ENCODE peak calls at places on chromosomes 16 and 17, in seven cellular contexts. A is anterior cingulate cortex; N is endothelial cell; I is NCI-H187 treated with DMSO at 0.1 percent for 48 hours; C is effector CD4-positive, alpha-beta T cell; W is H7; H is HFF-Myc. Y is an unnamed sample.

GRCh38 chr17:50562266-50563094 is 2.0 kb downstream of the CACNA1G start:
- DNase-seq in C (no peak), I (no peak), W (no peak), N (no peak), A (no peak), H (no peak), Y (no peak)

GRCh38 chr16:69143116-69143515 is 10.7 kb downstream of the UTP4 start:
- DNase-seq in N (peak; percentile 15), C (no peak), H (no peak), A (no peak), I (no peak), W (no peak), Y (no peak)

GRCh38 chr16:28845173-28846079 is 722 bp downstream of the TUFM start:
- DNase-seq in A (no peak), N (no peak), I (no peak), H (no peak), C (no peak), W (peak; percentile 69), Y (peak; percentile 61)

GRCh38 chr16:19294156-19294649 is 8.7 kb downstream of the CLEC19A start:
- DNase-seq in A (peak; percentile 9), I (no peak), H (no peak), C (no peak), N (peak; percentile 8), W (no peak), Y (no peak)

GRCh38 chr16:1330931-1331711 is 2.3 kb upstream of the BAIAP3 start:
- DNase-seq in I (no peak), W (no peak), A (no peak), H (no peak), C (no peak), N (no peak), Y (no peak)

GRCh38 chr17:75024686-75025397 is 12.4 kb downstream of the MRPL58 start:
- DNase-seq in H (no peak), W (no peak), I (no peak), C (no peak), N (no peak), A (no peak), Y (no peak)

GRCh38 chr17:30905742-30906100 is 317 bp downstream of the TEFM start:
- DNase-seq in I (no peak), H (no peak), A (no peak), N (peak; percentile 24), W (peak; percentile 40), C (no peak), Y (no peak)

GRCh38 chr16:30068333-30068732 is 2.8 kb downstream of the ALDOA start:
- DNase-seq in W (no peak), N (no peak), H (no peak), C (no peak), I (no peak), A (no peak), Y (no peak)

GRCh38 chr17:14282700-14283099 is 18.2 kb upstream of the HS3ST3B1 start:
- DNase-seq in A (no peak), C (no peak), W (no peak), I (peak; percentile 40), N (no peak), H (no peak), Y (no peak)

GRCh38 chr17:79935197-79935844 is 96.1 kb upstream of the CBX4 start:
- DNase-seq in C (no peak), H (no peak), I (no peak), N (no peak), W (no peak), A (no peak), Y (no peak)

GRCh38 chr16:64238576-64238975 is 883.3 kb downstream of the CDH11 start:
- DNase-seq in I (no peak), A (no peak), H (no peak), N (no peak), W (no peak), C (no peak), Y (no peak)

GRCh38 chr16:1784977-1785845 is 2.5 kb downstream of the NUBP2 start:
- DNase-seq in W (peak; percentile 34), N (peak; percentile 2), C (no peak), I (no peak), A (no peak), H (no peak), Y (no peak)

GRCh38 chr16:73048292-73049050 is 543 bp upstream of the ZFHX3 start:
- DNase-seq in W (peak; percentile 56), N (no peak), H (no peak), C (no peak), I (no peak), A (no peak), Y (peak; percentile 50)

GRCh38 chr16:48491517-48491916 is 106.3 kb upstream of the SIAH1 start:
- DNase-seq in I (no peak), A (no peak), W (no peak), H (no peak), C (no peak), N (no peak), Y (no peak)

GRCh38 chr17:46776298-46777005 is 42.0 kb downstream of the WNT3 start:
- DNase-seq in C (no peak), I (no peak), H (no peak), N (no peak), W (peak; percentile 51), A (no peak), Y (no peak)

GRCh38 chr16:89534147-89534788 is 26.1 kb downstream of the SPG7 start:
- DNase-seq in I (no peak), H (no peak), W (no peak), C (no peak), N (peak; percentile 16), A (no peak), Y (no peak)

GRCh38 chr16:64754279-64754678 is 367.6 kb downstream of the CDH11 start:
- DNase-seq in W (no peak), N (no peak), A (no peak), I (no peak), C (no peak), H (no peak), Y (no peak)

GRCh38 chr16:81394966-81395655 is 49.5 kb upstream of the CMIP start:
- DNase-seq in I (no peak), N (no peak), A (no peak), C (no peak), H (no peak), W (no peak), Y (peak; percentile 65)

GRCh38 chr16:27267037-27267677 is 1.4 kb downstream of the NSMCE1 start:
- DNase-seq in H (no peak), W (no peak), C (no peak), A (no peak), I (no peak), N (no peak), Y (no peak)

GRCh38 chr17:17787568-17787967 is 49.2 kb downstream of the SREBF1 start:
- DNase-seq in N (no peak), A (no peak), W (no peak), I (no peak), H (no peak), C (no peak), Y (no peak)

GRCh38 chr16:5466551-5466950 is 369.0 kb upstream of the EEF2KMT start:
- DNase-seq in I (no peak), A (no peak), C (no peak), W (peak; percentile 63), H (no peak), N (no peak), Y (no peak)

GRCh38 chr16:53872248-53873221 is 168.6 kb downstream of the FTO start:
- DNase-seq in H (no peak), N (no peak), I (no peak), C (no peak), W (no peak), A (no peak), Y (no peak)

GRCh38 chr17:77570565-77570898 is 388.0 kb upstream of the TNRC6C start:
- DNase-seq in A (no peak), N (no peak), I (no peak), C (no peak), H (no peak), W (peak; percentile 51), Y (no peak)

GRCh38 chr17:27651411-27652345 is 20.7 kb downstream of the LGALS9 start:
- DNase-seq in W (no peak), H (no peak), A (peak; percentile 27), I (no peak), C (peak; percentile 63), N (peak; percentile 69), Y (peak; percentile 77)

GRCh38 chr16:22425847-22426246 is 51.4 kb upstream of the CDR2 start:
- DNase-seq in H (no peak), W (peak; percentile 51), I (no peak), A (no peak), C (no peak), N (no peak), Y (no peak)

GRCh38 chr17:69609495-69610315 is 195.2 kb downstream of the MAP2K6 start:
- DNase-seq in I (no peak), A (no peak), C (no peak), H (no peak), W (peak; percentile 32), N (peak; percentile 34), Y (no peak)

GRCh38 chr16:72092832-72093447 is 480 bp downstream of the TXNL4B start:
- DNase-seq in N (peak; percentile 17), W (peak; percentile 43), I (no peak), H (peak; percentile 42), A (no peak), C (no peak), Y (no peak)

GRCh38 chr16:66569827-66570405 is 3.7 kb downstream of the CMTM1 start:
- DNase-seq in W (no peak), C (no peak), H (no peak), N (no peak), A (no peak), I (no peak), Y (no peak)

GRCh38 chr17:67221062-67221998 is 23.7 kb downstream of the HELZ start:
- DNase-seq in I (no peak), A (no peak), H (no peak), N (peak; percentile 41), C (no peak), W (peak; percentile 47), Y (no peak)

GRCh38 chr16:50316102-50316847 is 49.9 kb downstream of the ADCY7 start:
- DNase-seq in W (no peak), C (no peak), H (no peak), I (no peak), N (no peak), A (no peak), Y (no peak)

GRCh38 chr17:19346351-19347255 is 15.9 kb downstream of the B9D1 start:
- DNase-seq in W (peak; percentile 41), A (no peak), I (no peak), C (no peak), N (no peak), H (peak; percentile 55), Y (peak; percentile 61)

GRCh38 chr17:29827179-29827578 is 102.8 kb downstream of the SSH2 start:
- DNase-seq in C (no peak), H (no peak), W (no peak), A (no peak), I (no peak), N (no peak), Y (no peak)

Y was measured in stomach.